ENCODE peak calls at places on chromosomes 13 and 19, in four cellular contexts. H is cardiac muscle cell; V is naive thymus-derived CD4-positive, alpha-beta T cell; Q is endothelial cell of umbilical vein. P is an unnamed sample.

GRCh38 chr19:16143399-16144215 is at the start of gene HSH2D:
- DNase-seq in Q (no peak), H (no peak), V (peak; percentile 66), P (peak; percentile 30)

GRCh38 chr13:40170091-40170490 is 496.4 kb downstream of the FOXO1 start:
- DNase-seq in V (no peak), H (no peak), Q (no peak), P (no peak)

GRCh38 chr19:9406798-9407352 is 28.5 kb downstream of the ZNF266 start:
- DNase-seq in V (no peak), Q (no peak), H (peak; percentile 92), P (peak; percentile 21)

GRCh38 chr19:53365899-53366493 is 491 bp downstream of the ZNF525 start:
- DNase-seq in Q (no peak), V (no peak), H (no peak), P (no peak)

GRCh38 chr19:1986357-1987162 is 29.0 kb downstream of the BTBD2 start:
- DNase-seq in H (no peak), Q (no peak), V (no peak), P (no peak)

GRCh38 chr13:35552172-35552844 is 75.8 kb upstream of the MAB21L1 start:
- DNase-seq in H (peak; percentile 3), V (no peak), Q (peak; percentile 44), P (no peak)

GRCh38 chr13:108227651-108228272 is 9.6 kb downstream of the ABHD13 start:
- DNase-seq in Q (peak; percentile 55), V (no peak), H (peak; percentile 64), P (no peak)

GRCh38 chr13:106566682-106567420 is 1.1 kb downstream of the ARGLU1 start:
- DNase-seq in Q (peak; percentile 61), V (no peak), H (peak; percentile 71), P (peak; percentile 80)

GRCh38 chr13:21529102-21529893 is 70.2 kb upstream of the ZDHHC20 start:
- DNase-seq in H (no peak), V (no peak), Q (no peak), P (no peak)

GRCh38 chr13:19152403-19152802 is 29.2 kb downstream of the TUBA3C start:
- DNase-seq in H (no peak), Q (no peak), V (no peak), P (no peak)

GRCh38 chr13:94267581-94267980 is 211.9 kb downstream of the DCT start:
- DNase-seq in Q (no peak), H (no peak), V (no peak), P (no peak)

GRCh38 chr19:28606269-28607032 is 606.5 kb downstream of the UQCRFS1 start:
- DNase-seq in H (no peak), V (no peak), Q (no peak), P (no peak)

GRCh38 chr13:36884235-36884634 is 35.8 kb downstream of the SMAD9 start:
- DNase-seq in Q (no peak), V (no peak), H (no peak), P (no peak)

GRCh38 chr13:75635621-75636338 is at the start of gene LMO7:
- DNase-seq in V (peak; percentile 60), Q (peak; percentile 15), H (peak; percentile 66), P (peak; percentile 81)

GRCh38 chr13:24851546-24851945 is 87.6 kb downstream of the RNF17 start:
- DNase-seq in H (peak; percentile 2), Q (no peak), V (no peak), P (no peak)

GRCh38 chr13:90884066-90884465 is 463.4 kb upstream of the MIR17HG start:
- DNase-seq in V (no peak), Q (no peak), H (no peak), P (no peak)

GRCh38 chr19:49149652-49150105 is 5.5 kb downstream of the HRC start:
- DNase-seq in V (no peak), Q (peak; percentile 75), H (peak; percentile 94), P (peak; percentile 88)

GRCh38 chr19:2050349-2050990 is 574 bp downstream of the MKNK2 start:
- DNase-seq in V (no peak), Q (no peak), H (no peak), P (no peak)

GRCh38 chr19:662207-662961 is 630 bp downstream of the RNF126 start:
- DNase-seq in Q (peak; percentile 36), V (peak; percentile 73), H (peak; percentile 35), P (no peak)

GRCh38 chr13:48126944-48127814 is 32.3 kb upstream of the MED4 start:
- DNase-seq in H (peak; percentile 86), V (no peak), Q (peak; percentile 66), P (no peak)

GRCh38 chr19:55165952-55166529 is 372 bp downstream of the DNAAF3 start:
- DNase-seq in Q (peak; percentile 66), H (peak; percentile 83), V (no peak), P (peak; percentile 72)

GRCh38 chr19:29499261-29499920 is 26.4 kb upstream of the VSTM2B start:
- DNase-seq in Q (no peak), H (no peak), V (no peak), P (no peak)

GRCh38 chr13:45086484-45086883 is 33.8 kb upstream of the GTF2F2 start:
- DNase-seq in Q (no peak), H (peak; percentile 25), V (no peak), P (no peak)

GRCh38 chr19:39032164-39032918 is at the start of gene FBXO27:
- DNase-seq in H (peak; percentile 3), Q (no peak), V (no peak), P (peak; percentile 67)

GRCh38 chr13:75482070-75482819 is at the start of gene TBC1D4:
- DNase-seq in H (peak; percentile 96), Q (peak; percentile 97), V (peak; percentile 69), P (peak; percentile 92)

GRCh38 chr19:30719991-30720329 is 347.8 kb downstream of the ZNF536 start:
- DNase-seq in H (no peak), V (no peak), Q (no peak), P (no peak)

GRCh38 chr19:53521373-53522202 is 16.4 kb upstream of the ZNF331 start:
- DNase-seq in H (no peak), V (peak; percentile 23), Q (no peak), P (no peak)

GRCh38 chr19:16661480-16662034 is 618 bp downstream of the TMEM38A start:
- DNase-seq in V (peak; percentile 25), H (no peak), Q (no peak), P (no peak)

GRCh38 chr19:38024991-38025716 is 118.1 kb downstream of the SIPA1L3 start:
- DNase-seq in Q (no peak), V (no peak), H (no peak), P (no peak)

GRCh38 chr13:43698743-43699142 is 88.0 kb downstream of the ENOX1 start:
- DNase-seq in H (peak; percentile 69), Q (no peak), V (no peak), P (no peak)
- H3K27ac ChIP-seq in H (no peak overlapping the region), Q (no peak overlapping the region), V (no peak overlapping the region), P (no peak overlapping the region)

GRCh38 chr13:113638806-113639205 is 19.2 kb downstream of the ATP4B start:
- DNase-seq in V (no peak), H (no peak), Q (no peak), P (no peak)
- H3K36me3 ChIP-seq in V (peaks cover 24% of the 10 kb centered on the region), H (peaks cover 37% of the 10 kb centered on the region), Q (peaks cover 46% of the 10 kb centered on the region), P (peaks cover 41% of the 10 kb centered on the region)

GRCh38 chr13:20175406-20175794 is 14.5 kb upstream of the GJA3 start:
- DNase-seq in H (no peak), V (no peak), Q (no peak), P (no peak)
- H3K4me3 ChIP-seq in H (no peak overlapping the region), V (no peak overlapping the region), Q (no peak overlapping the region), P (peak overlapping the region; percentile 54)

GRCh38 chr13:102122147-102122546 is 279.7 kb downstream of the FGF14 start:
- DNase-seq in V (no peak), Q (no peak), H (no peak), P (no peak)

DNA sequence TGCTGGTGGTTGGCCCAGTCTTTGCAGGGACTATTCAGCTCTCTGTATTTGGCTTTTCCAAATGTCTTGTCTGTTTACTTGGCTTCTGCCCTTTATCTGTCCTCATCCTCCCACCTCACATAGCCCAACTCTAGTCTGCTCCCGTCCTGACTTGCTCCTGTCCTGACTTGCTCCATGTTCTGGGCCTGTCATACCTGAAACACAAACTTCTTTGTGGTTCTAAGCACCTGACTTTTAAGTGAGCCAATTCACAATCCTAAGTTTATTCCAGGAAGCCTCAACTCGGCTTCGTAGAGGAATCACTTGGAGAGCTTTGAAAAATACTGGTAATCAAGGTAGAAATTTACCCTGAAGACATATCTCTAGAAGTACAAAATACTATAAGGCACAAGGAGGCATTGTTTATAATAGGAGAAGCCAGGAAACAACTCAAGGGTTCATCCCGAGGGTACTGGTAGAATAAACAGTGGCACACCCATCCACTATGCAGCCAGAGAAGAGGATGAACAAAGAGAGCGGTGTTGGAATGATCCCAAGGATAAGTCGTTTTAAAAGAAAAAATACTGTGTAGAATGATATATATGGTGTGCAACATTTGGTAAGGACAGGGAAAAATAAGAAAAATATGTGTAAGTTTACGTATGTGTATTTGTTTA is 284.5 kb downstream of the FGF14 start:
- DNase-seq in Q (no peak), V (no peak), H (no peak), P (no peak)
- H3K27ac ChIP-seq in Q (no peak overlapping the region), V (no peak overlapping the region), H (no peak overlapping the region), P (no peak overlapping the region)

GRCh38 chr13:114025432-114026127 is 51.7 kb upstream of the C13orf46 start:
- DNase-seq in Q (no peak), V (no peak), H (peak; percentile 88), P (no peak)

GRCh38 chr13:114023716-114024602 is 50.1 kb upstream of the C13orf46 start:
- DNase-seq in V (no peak), Q (no peak), H (no peak), P (no peak)

GRCh38 chr13:114022876-114023275 is 49.0 kb upstream of the C13orf46 start:
- DNase-seq in V (no peak), Q (no peak), H (no peak), P (no peak)

GRCh38 chr13:114026128-114026880 is 52.4 kb upstream of the C13orf46 start:
- DNase-seq in V (no peak), Q (no peak), H (no peak), P (no peak)

DNA sequence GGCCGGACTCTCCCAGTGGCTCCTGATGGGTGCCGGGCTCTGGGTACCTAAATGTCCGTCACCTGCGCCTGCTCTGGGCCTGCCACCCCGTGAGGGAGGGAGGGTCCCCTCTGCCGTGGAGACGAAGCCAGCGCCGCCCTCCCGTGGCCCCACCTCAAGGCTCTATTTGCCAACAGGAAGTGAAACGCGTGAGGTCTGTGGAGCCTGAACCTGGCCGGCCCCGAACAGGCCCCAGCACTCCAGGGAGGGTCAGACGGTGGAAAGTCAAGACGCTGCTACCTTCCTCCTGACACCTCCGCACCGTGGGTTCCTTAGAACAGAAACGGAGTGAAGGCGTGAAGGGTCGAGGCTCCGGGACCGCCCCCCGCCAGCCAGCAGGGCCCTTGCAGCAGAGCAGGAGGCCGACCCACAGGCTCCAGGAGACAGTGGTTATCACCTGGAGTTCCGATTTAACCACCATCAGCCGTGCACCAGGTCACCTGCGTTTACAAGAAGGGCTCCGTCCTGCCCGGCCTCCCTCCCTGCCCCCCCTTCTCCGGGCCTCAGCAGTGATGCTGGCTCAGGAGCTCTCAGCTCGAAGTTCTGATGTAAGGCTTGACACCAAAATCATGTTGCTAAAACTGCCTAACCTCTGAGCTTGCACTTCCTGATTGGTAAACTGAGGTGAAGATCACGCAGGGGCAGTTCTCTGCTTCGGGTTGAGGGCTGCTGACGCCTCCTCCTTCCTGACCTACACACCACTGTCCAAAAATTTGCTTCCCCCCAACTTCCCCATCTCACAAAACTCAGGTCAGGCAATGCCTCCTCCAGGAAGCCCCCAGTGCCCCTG is 50.9 kb upstream of the C13orf46 start:
- DNase-seq in Q (no peak), H (no peak), V (no peak), P (no peak)
- H3K36me3 ChIP-seq in Q (peaks cover 45% of the 10 kb centered on the region), H (no peaks in the 10 kb centered on the region), V (peaks cover 92% of the 10 kb centered on the region), P (peaks cover 32% of the 10 kb centered on the region)